ENCODE peak calls at places on chromosomes 1 and 21, in eight cellular contexts. A, K, Q, L, U, Y, F and R are unnamed samples.

GRCh38 chr1:6148497-6149241 is 31.5 kb downstream of the CHD5 start:
- DNase-seq in Y (peak), F (no peak), A (peak), K (peak), L (peak), U (no peak), Q (peak), R (no peak)

GRCh38 chr1:212938846-212939245 is 11.5 kb upstream of the VASH2 start:
- DNase-seq in Q (no peak), A (no peak), Y (no peak), L (no peak), K (no peak), U (no peak), F (no peak), R (no peak)

GRCh38 chr21:45848805-45849204 is 132.8 kb upstream of the COL6A1 start:
- DNase-seq in F (no peak), Y (no peak), L (no peak), Q (no peak), U (no peak), K (no peak), A (no peak), R (no peak)

GRCh38 chr21:15003463-15004135 is 61.2 kb downstream of the NRIP1 start:
- DNase-seq in F (no peak), Y (no peak), Q (no peak), K (no peak), L (no peak), A (no peak), U (no peak), R (no peak)

GRCh38 chr1:58782308-58783089 is 1.3 kb downstream of the JUN start:
- DNase-seq in K (no peak), Q (no peak), U (no peak), F (no peak), L (peak), Y (peak), A (peak), R (peak)

GRCh38 chr1:162889989-162890388 is 29.0 kb upstream of the CCDC190 start:
- DNase-seq in Q (no peak), Y (no peak), U (no peak), A (no peak), L (no peak), K (no peak), F (no peak), R (no peak)

GRCh38 chr21:38918629-38919346 is 113.1 kb downstream of the ETS2 start:
- DNase-seq in Y (no peak), L (no peak), Q (no peak), F (no peak), K (no peak), A (no peak), U (peak), R (no peak)

GRCh38 chr1:109112056-109112651 is 1.8 kb upstream of the ELAPOR1 start:
- DNase-seq in K (peak), Q (no peak), U (peak), A (no peak), L (peak), F (no peak), Y (peak), R (peak)

GRCh38 chr1:69315416-69315815 is 252.3 kb upstream of the LRRC7 start:
- DNase-seq in Q (no peak), F (no peak), A (no peak), L (no peak), Y (no peak), U (no peak), K (no peak), R (no peak)

GRCh38 chr1:32685498-32685897 is 17.1 kb downstream of the SYNC start:
- DNase-seq in L (no peak), K (no peak), A (no peak), Q (no peak), U (no peak), Y (no peak), F (no peak), R (no peak)

DNA sequence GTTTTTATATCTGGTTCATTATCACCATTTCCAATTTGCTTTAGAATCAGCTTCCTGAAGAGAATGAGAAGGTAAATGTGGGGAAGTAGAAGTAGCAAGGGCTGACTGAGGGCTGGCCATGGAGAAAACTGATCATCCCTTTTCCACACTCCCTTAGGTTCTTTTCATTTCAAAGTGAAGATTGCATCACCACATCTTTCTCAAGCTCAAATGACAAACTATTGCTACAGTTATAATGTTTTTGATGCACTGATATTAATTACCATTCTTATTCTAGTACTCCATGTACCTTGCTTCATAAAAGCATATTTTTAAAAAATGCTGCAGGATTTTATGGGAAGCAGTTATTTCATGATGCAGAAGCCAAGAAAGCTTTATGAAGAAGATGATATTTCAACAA is 7.9 kb upstream of the AK5 start:
- DNase-seq in F (no peak), L (no peak), A (no peak), Q (no peak), K (no peak), Y (no peak), U (no peak), R (peak)
- TF ChIP-seq POLR2A in F (no peak), L (no peak), A (no peak), Q (no peak), K (no peak), Y (no peak), U (no peak), R (no peak)

GRCh38 chr1:222124602-222125001 is 382.7 kb upstream of the DUSP10 start:
- DNase-seq in Q (no peak), U (no peak), K (no peak), A (no peak), F (no peak), L (peak), Y (no peak), R (no peak)
- TF ChIP-seq CTCF in Q (peak), U (peak), K (no peak), A (peak), F (no peak), L (peak), Y (no peak), R (no peak)

GRCh38 chr21:32260130-32260529 is 18.7 kb downstream of the MIS18A start:
- DNase-seq in K (no peak), Y (no peak), Q (no peak), A (no peak), U (no peak), F (no peak), L (no peak), R (no peak)

GRCh38 chr21:32256873-32257620 is 21.8 kb downstream of the MIS18A start:
- DNase-seq in U (no peak), A (no peak), Q (no peak), F (no peak), K (peak), Y (peak), L (no peak), R (no peak)

GRCh38 chr21:32256226-32256625 is 22.6 kb downstream of the MIS18A start:
- DNase-seq in K (no peak), U (no peak), F (no peak), Q (no peak), Y (no peak), A (no peak), L (no peak), R (no peak)

GRCh38 chr21:32261929-32262328 is 16.9 kb downstream of the MIS18A start:
- DNase-seq in Q (no peak), L (no peak), A (no peak), F (no peak), U (no peak), K (no peak), Y (no peak), R (peak)

GRCh38 chr21:32257952-32258785 is 20.7 kb downstream of the MIS18A start:
- DNase-seq in F (no peak), L (peak), A (peak), U (peak), Q (peak), K (peak), Y (peak), R (peak)
- TF ChIP-seq MAX in F (no peak), L (no peak), A (no peak), U (no peak), Q (no peak), K (no peak), Y (no peak), R (peak)

GRCh38 chr1:23526329-23527041 is 4.5 kb downstream of the E2F2 start:
- DNase-seq in Q (no peak), A (no peak), Y (no peak), F (no peak), K (no peak), U (no peak), L (no peak), R (no peak)

GRCh38 chr1:23529146-23530088 is 1.6 kb downstream of the E2F2 start:
- DNase-seq in L (peak), Q (no peak), F (no peak), A (no peak), U (no peak), K (no peak), Y (no peak), R (no peak)

GRCh38 chr1:23530089-23530749 is 814 bp downstream of the E2F2 start:
- DNase-seq in L (peak), A (no peak), U (no peak), K (no peak), Q (no peak), Y (no peak), F (no peak), R (no peak)

GRCh38 chr1:23527366-23527765 is 3.7 kb downstream of the E2F2 start:
- DNase-seq in A (no peak), F (no peak), U (no peak), L (no peak), Y (no peak), Q (no peak), K (no peak), R (no peak)

DNA sequence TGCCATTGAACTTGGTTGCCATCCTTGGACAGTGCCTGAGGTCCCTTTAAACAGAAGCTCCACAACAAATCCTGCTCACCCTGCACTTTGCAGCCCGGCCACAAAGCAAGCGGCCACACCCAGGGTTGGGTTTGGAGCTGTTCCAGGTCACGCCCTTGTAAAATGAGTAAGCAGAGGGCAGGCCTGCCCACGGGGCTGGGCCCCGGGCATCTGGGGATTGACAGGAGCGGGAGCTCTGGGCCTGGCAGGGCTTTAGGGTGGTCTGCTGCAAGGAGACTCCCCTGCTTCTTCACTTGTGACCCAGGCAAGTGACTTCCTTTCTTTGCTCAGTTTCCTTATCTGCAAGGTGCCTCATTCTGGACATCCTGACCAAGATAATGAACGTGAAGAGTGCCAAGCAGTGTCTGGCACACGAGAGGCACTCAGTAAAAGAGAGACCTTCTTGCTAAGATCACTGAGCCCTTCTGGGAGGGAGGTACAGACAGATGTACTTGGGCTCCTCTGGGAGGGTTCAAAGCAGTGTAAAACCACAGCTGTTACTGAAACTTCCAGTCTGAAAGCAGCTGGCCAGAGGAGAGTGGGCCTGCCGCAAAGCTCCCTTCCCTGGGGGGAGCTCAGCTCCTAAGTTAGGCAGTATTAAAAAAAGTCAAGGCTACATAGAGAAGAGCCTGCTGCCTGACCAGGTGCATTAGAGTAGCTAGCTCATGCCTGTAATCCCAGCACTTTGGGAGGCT is 2.6 kb downstream of the E2F2 start:
- DNase-seq in Q (peak), A (no peak), L (peak), F (peak), K (peak), U (peak), Y (peak), R (peak)
- TF ChIP-seq POLR2A in Q (no peak), A (no peak), L (no peak), F (no peak), K (no peak), U (no peak), Y (no peak), R (no peak)

GRCh38 chr1:15956150-15956549 is 19.8 kb downstream of the ZBTB17 start:
- DNase-seq in U (no peak), Y (no peak), L (no peak), K (no peak), F (no peak), A (no peak), Q (no peak), R (no peak)

GRCh38 chr1:15955552-15955951 is 20.3 kb downstream of the ZBTB17 start:
- DNase-seq in F (no peak), U (no peak), K (no peak), Y (no peak), A (no peak), Q (no peak), L (no peak), R (no peak)

GRCh38 chr1:15958788-15959187 is 17.1 kb downstream of the ZBTB17 start:
- DNase-seq in L (peak), K (no peak), A (no peak), U (no peak), F (no peak), Q (no peak), Y (peak), R (no peak)

GRCh38 chr1:15958111-15958510 is 17.8 kb downstream of the ZBTB17 start:
- DNase-seq in F (no peak), A (no peak), K (no peak), U (no peak), L (no peak), Y (peak), Q (no peak), R (no peak)

GRCh38 chr1:15957221-15958090 is 18.4 kb downstream of the ZBTB17 start:
- DNase-seq in U (no peak), L (peak), Y (no peak), K (no peak), F (no peak), Q (no peak), A (peak), R (no peak)
- TF ChIP-seq CTCF in U (peak), L (peak), Y (no peak), K (peak), F (peak), Q (no peak), A (peak), R (no peak)

GRCh38 chr21:26385721-26386120 is 187.4 kb downstream of the CYYR1 start:
- DNase-seq in F (no peak), L (no peak), Q (no peak), U (no peak), A (no peak), K (no peak), Y (no peak), R (peak)

GRCh38 chr21:26388731-26389231 is 184.3 kb downstream of the CYYR1 start:
- DNase-seq in Y (peak), Q (no peak), U (no peak), F (no peak), A (no peak), L (no peak), K (peak), R (no peak)

GRCh38 chr21:26389971-26390641 is 183.0 kb downstream of the CYYR1 start:
- DNase-seq in A (no peak), L (no peak), F (no peak), K (peak), Y (peak), U (no peak), Q (peak), R (peak)

GRCh38 chr21:26394341-26394740 is 178.7 kb downstream of the CYYR1 start:
- DNase-seq in K (no peak), Q (no peak), Y (no peak), L (no peak), A (no peak), F (no peak), U (no peak), R (no peak)

GRCh38 chr21:26391166-26391565 is 181.9 kb downstream of the CYYR1 start:
- DNase-seq in U (no peak), K (no peak), Y (no peak), L (no peak), A (no peak), Q (no peak), F (no peak), R (no peak)
- TF ChIP-seq MAX in U (no peak), K (no peak), Y (no peak), L (no peak), A (no peak), Q (no peak), F (no peak), R (no peak)